ENCODE peak calls at places on chromosomes 7 and 10, in six cellular contexts. L is mucosa of descending colon, S is endodermal cell, M is fibroblast of the aortic adventitia, Q is gastrocnemius medialis, N is right atrium auricular region. T is an unnamed sample.

GRCh38 chr7:5750026-5750425 is 31.4 kb downstream of the RNF216 start:
- DNase-seq in L (no peak), S (no peak), M (peak), Q (no peak), N (no peak), T (peak)

GRCh38 chr7:12570148-12570528 is 382 bp upstream of the SCIN start:
- DNase-seq in L (peak), S (no peak), M (no peak), Q (no peak), N (no peak), T (peak)

GRCh38 chr10:96468845-96469244 is 44.9 kb downstream of the TLL2 start:
- DNase-seq in L (no peak), S (peak), M (no peak), Q (no peak), N (no peak), T (no peak)

GRCh38 chr10:43339136-43339535 is 32.3 kb upstream of the FXYD4 start:
- DNase-seq in L (no peak), S (no peak), M (no peak), Q (no peak), N (no peak), T (no peak)

GRCh38 chr7:71236488-71237179 is 104.7 kb downstream of the GALNT17 start:
- DNase-seq in L (no peak), S (peak), M (no peak), Q (no peak), N (no peak), T (no peak)

GRCh38 chr7:20647051-20647450 is 31.6 kb downstream of the ABCB5 start:
- DNase-seq in L (no peak), S (no peak), M (no peak), Q (no peak), N (no peak), T (no peak)

GRCh38 chr7:12696001-12696400 is 8.6 kb downstream of the ARL4A start:
- DNase-seq in L (no peak), S (no peak), M (no peak), Q (no peak), N (no peak), T (no peak)

GRCh38 chr7:134434701-134435100 is 24.2 kb downstream of the AKR1B1 start:
- DNase-seq in L (no peak), S (peak), M (no peak), Q (no peak), N (no peak), T (no peak)

GRCh38 chr7:44867073-44867990 is 18.0 kb downstream of the PURB start:
- DNase-seq in L (no peak), S (no peak), M (peak), Q (peak), N (no peak), T (peak)

GRCh38 chr7:44107116-44107960 is 3.2 kb downstream of the AEBP1 start:
- DNase-seq in L (peak), S (no peak), M (no peak), Q (no peak), N (no peak), T (no peak)

GRCh38 chr7:149832332-149833041 is 5.7 kb upstream of the ZNF862 start:
- DNase-seq in L (peak), S (no peak), M (no peak), Q (no peak), N (no peak), T (no peak)

GRCh38 chr7:142681693-142682092 is 67.6 kb upstream of the PRSS1 start:
- DNase-seq in L (no peak), S (no peak), M (no peak), Q (no peak), N (no peak), T (no peak)

GRCh38 chr10:3955954-3956617 is 171.1 kb upstream of the KLF6 start:
- DNase-seq in L (no peak), S (peak), M (no peak), Q (no peak), N (no peak), T (no peak)

GRCh38 chr10:92490387-92490786 is 83.5 kb downstream of the IDE start:
- DNase-seq in L (no peak), S (no peak), M (no peak), Q (no peak), N (no peak), T (no peak)

GRCh38 chr10:83963446-83963845 is 175.9 kb upstream of the GHITM start:
- DNase-seq in L (no peak), S (no peak), M (no peak), Q (no peak), N (no peak), T (no peak)

GRCh38 chr7:48710995-48711394 is 213.4 kb upstream of the CDC14C start:
- DNase-seq in L (no peak), S (no peak), M (no peak), Q (no peak), N (no peak), T (no peak)

GRCh38 chr10:4070921-4071320 is 285.9 kb upstream of the KLF6 start:
- DNase-seq in L (no peak), S (no peak), M (no peak), Q (no peak), N (no peak), T (no peak)

GRCh38 chr10:103661951-103662405 is 168.5 kb downstream of the NEURL1 start:
- DNase-seq in L (no peak), S (no peak), M (no peak), Q (no peak), N (no peak), T (no peak)

GRCh38 chr10:117139581-117140524 is 1.8 kb upstream of the VAX1 start:
- DNase-seq in L (no peak), S (peak), M (no peak), Q (no peak), N (no peak), T (no peak)

GRCh38 chr10:119149157-119149556 is 16.4 kb downstream of the SFXN4 start:
- DNase-seq in L (no peak), S (no peak), M (no peak), Q (no peak), N (no peak), T (no peak)

GRCh38 chr7:101650579-101651081 is 21.5 kb upstream of the MYL10 start:
- DNase-seq in L (no peak), S (no peak), M (peak), Q (no peak), N (no peak), T (no peak)

GRCh38 chr10:43255644-43256431 is 11.0 kb downstream of the RASGEF1A start:
- DNase-seq in L (peak), S (peak), M (peak), Q (no peak), N (no peak), T (peak)

GRCh38 chr10:128022216-128023196 is 103.7 kb downstream of the MKI67 start:
- DNase-seq in L (no peak), S (no peak), M (no peak), Q (no peak), N (no peak), T (no peak)

GRCh38 chr7:66075590-66076458 is at the start of gene ASL:
- DNase-seq in L (peak), S (peak), M (peak), Q (peak), N (peak), T (peak)

GRCh38 chr7:84981038-84981601 is 205.7 kb downstream of the SEMA3D start:
- DNase-seq in L (no peak), S (no peak), M (no peak), Q (no peak), N (no peak), T (no peak)

GRCh38 chr10:102246261-102246660 is 929 bp downstream of the GBF1 start:
- DNase-seq in L (no peak), S (no peak), M (peak), Q (no peak), N (no peak), T (peak)

GRCh38 chr10:31921031-31921430 is 7.6 kb downstream of the ARHGAP12 start:
- DNase-seq in L (no peak), S (no peak), M (no peak), Q (no peak), N (no peak), T (no peak)

GRCh38 chr10:38157270-38157685 is 63.1 kb downstream of the ZNF37A start:
- DNase-seq in L (no peak), S (no peak), M (no peak), Q (no peak), N (no peak), T (no peak)

DNA sequence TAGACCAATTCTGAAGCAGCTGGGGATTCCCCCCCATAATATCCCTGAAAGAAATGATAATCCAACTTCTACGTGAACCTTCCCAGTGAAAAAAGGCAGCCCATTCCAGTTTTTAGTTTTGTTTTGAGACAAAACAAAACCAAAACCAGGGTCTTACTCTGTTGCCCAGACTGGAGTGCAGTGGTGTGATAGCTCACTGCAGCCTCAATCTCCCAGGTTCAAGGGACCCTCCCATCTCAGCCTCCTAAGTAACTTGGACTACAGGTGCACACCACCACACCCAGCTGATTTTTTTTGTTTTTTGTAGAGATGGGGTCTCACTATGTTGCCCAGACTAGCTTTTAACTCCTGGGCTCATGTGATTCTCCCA is 12.5 kb upstream of the ARPC1A start:
- DNase-seq in L (no peak), S (no peak), M (no peak), Q (no peak), N (no peak), T (no peak)
- TF ChIP-seq CTCF in L (no peak), S (peak), M (no peak), Q (no peak), N (peak), T (no peak)

DNA sequence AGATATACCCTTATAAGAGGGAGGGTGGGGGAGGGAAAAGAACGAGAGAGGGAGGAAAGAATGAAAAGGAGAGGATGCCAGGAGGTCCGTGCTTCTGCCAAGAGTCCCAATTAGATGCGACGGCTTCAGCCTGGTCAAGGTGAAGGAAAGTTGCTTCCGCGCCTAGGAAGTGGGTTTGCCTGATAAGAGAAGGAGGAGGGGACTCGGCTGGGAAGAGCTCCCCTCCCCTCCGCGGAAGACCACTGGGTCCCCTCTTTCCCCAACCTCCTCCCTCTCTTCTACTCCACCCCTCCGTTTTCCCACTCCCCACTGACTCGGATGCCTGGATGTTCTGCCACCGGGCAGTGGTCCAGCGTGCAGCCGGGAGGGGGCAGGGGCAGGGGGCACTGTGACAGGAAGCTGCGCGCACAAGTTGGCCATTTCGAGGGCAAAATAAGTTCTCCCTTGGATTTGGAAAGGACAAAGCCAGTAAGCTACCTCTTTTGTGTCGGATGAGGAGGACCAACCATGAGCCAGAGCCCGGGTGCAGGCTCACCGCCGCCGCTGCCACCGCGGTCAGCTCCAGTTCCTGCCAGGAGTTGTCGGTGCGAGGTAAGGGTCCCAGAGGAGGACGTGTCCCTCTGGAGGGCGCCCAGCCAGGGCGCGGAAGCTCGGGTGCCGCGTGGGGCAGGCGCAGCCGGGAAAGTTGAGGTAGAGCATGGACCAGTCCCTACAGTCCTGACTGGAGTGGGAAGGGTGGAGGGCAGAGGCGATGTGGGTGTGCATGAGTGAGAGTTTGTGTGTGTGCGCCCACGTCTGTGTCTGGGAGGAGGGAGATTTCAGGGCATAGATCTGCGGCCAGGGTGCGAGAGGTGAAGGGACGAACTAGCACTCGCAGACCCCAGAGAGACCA is 819 bp downstream of the GRM3 start:
- DNase-seq in L (peak), S (peak), M (no peak), Q (no peak), N (no peak), T (no peak)
- H3K4me3 ChIP-seq in L (no peak), S (peak), M (no peak), Q (peak), N (peak), T (no peak)

DNA sequence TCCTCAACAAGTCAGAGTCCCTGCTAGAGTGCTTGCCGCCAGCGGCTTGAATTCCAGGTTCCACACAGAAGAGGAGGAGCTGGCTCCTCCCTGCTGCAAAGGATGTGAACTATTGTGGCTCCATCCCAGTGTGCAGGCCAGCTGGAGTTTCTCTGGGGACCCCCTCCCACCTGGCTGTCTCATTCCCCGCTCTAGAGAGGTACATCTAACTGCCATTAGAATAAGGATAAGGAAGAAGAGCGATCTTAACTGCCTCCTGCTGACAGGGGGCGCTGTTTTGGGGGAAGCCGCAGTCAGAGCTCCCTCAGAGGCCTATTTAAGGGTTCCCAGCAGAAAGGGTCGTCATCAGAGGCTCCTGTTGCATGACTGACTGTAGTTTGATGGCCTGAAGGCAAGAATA is 40.8 kb upstream of the HECW1 start:
- DNase-seq in L (no peak), S (peak), M (peak), Q (no peak), N (no peak), T (peak)
- TF ChIP-seq CTCF in L (no peak), S (peak), M (peak), Q (no peak), N (no peak), T (peak)

DNA sequence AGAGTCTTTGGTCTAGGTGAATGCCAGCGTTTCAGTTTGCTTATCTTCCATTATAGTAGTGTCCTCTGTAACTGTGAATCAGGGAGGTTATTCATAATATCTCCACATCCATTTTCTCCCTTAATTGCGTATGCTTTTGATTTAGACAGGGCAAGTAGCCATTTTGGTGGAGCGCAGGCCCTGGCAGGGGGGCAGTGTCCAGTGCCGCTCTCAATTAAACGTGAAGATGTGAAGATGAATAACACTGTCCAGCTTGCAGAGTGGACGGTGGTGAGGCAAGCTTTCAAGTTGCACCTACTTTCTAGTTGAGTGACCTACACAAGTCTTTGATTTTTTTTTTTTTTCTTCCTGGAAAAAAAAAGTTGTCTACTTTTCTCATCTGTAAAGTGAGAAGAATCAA is 4.5 kb downstream of the TSPAN14 start:
- DNase-seq in L (no peak), S (no peak), M (no peak), Q (no peak), N (no peak), T (no peak)
- H3K4me3 ChIP-seq in L (no peak), S (no peak), M (no peak), Q (peak), N (peak), T (no peak)

GRCh38 chr10:100879741-100880360 is 32.9 kb upstream of the SLF2 start:
- DNase-seq in L (no peak), S (peak), M (no peak), Q (no peak), N (no peak), T (no peak)
- TF ChIP-seq CTCF in L (no peak), S (peak), M (no peak), Q (no peak), N (no peak), T (no peak)